ENCODE peak calls at places on chromosomes 1 and 21, in five cellular contexts. U, D, S, E and B are unnamed samples.

GRCh38 chr1:67843335-67843734 is 10.1 kb upstream of the GNG12 start:
- DNase-seq in S (no peak), E (no peak), U (no peak), D (no peak), B (no peak)

GRCh38 chr1:172117800-172118199 is 276.5 kb downstream of the DNM3 start:
- DNase-seq in U (no peak), S (peak), D (no peak), E (no peak), B (peak)

GRCh38 chr1:206568256-206568655 is 44.0 kb downstream of the EIF2D start:
- DNase-seq in D (no peak), U (no peak), E (no peak), S (no peak), B (no peak)

GRCh38 chr1:70264875-70265274 is 43.7 kb downstream of the SRSF11 start:
- DNase-seq in U (no peak), D (peak), S (no peak), E (no peak), B (no peak)

GRCh38 chr1:58618303-58618702 is 41.3 kb upstream of the TACSTD2 start:
- DNase-seq in S (peak), D (no peak), U (no peak), E (no peak), B (no peak)

GRCh38 chr1:14487671-14488070 is 110.8 kb upstream of the KAZN start:
- DNase-seq in E (no peak), D (no peak), U (no peak), S (no peak), B (no peak)

GRCh38 chr1:78672428-78672827 is 22.8 kb downstream of the IFI44 start:
- DNase-seq in S (no peak), D (no peak), E (no peak), U (no peak), B (no peak)

GRCh38 chr1:89918794-89919155 is 76.1 kb upstream of the ZNF326 start:
- DNase-seq in D (no peak), E (no peak), U (no peak), S (no peak), B (no peak)

GRCh38 chr1:203402609-203403337 is 51.9 kb upstream of the FMOD start:
- DNase-seq in S (peak), U (no peak), E (no peak), D (no peak), B (no peak)

GRCh38 chr1:87329756-87330200 is 1.1 kb downstream of the LMO4 start:
- DNase-seq in D (no peak), E (no peak), S (no peak), U (peak), B (peak)

GRCh38 chr1:108817016-108817415 is 39.9 kb downstream of the AKNAD1 start:
- DNase-seq in D (no peak), S (no peak), U (no peak), E (no peak), B (no peak)

GRCh38 chr1:54275349-54275748 is 75.4 kb downstream of the MRPL37 start:
- DNase-seq in D (no peak), E (no peak), U (no peak), S (no peak), B (no peak)

GRCh38 chr1:93235261-93235660 is 54.7 kb downstream of the CCDC18 start:
- DNase-seq in U (no peak), S (no peak), E (no peak), D (no peak), B (no peak)

GRCh38 chr1:107991371-107992066 is 26.5 kb upstream of the VAV3 start:
- DNase-seq in S (peak), D (no peak), E (no peak), U (no peak), B (no peak)

GRCh38 chr1:203362561-203363055 is 11.7 kb upstream of the FMOD start:
- DNase-seq in S (no peak), D (no peak), U (no peak), E (no peak), B (no peak)

GRCh38 chr1:232891116-232891515 is 59.3 kb upstream of the NTPCR start:
- DNase-seq in D (no peak), S (peak), U (no peak), E (no peak), B (no peak)

GRCh38 chr1:168709896-168710305 is 19.1 kb downstream of the DPT start:
- DNase-seq in U (no peak), S (peak), E (no peak), D (no peak), B (no peak)

GRCh38 chr1:48006318-48006717 is 9.1 kb upstream of the TRABD2B start:
- DNase-seq in D (no peak), S (no peak), E (no peak), U (no peak), B (no peak)

GRCh38 chr1:235583511-235584001 is 66.0 kb downstream of the GNG4 start:
- DNase-seq in U (no peak), D (no peak), E (no peak), S (no peak), B (no peak)

GRCh38 chr1:152596986-152597385 is 3.0 kb upstream of the LCE3C start:
- DNase-seq in D (no peak), S (no peak), U (no peak), E (no peak), B (no peak)

GRCh38 chr1:55155522-55155921 is 59.6 kb downstream of the USP24 start:
- DNase-seq in E (peak), S (no peak), U (no peak), D (peak), B (no peak)

GRCh38 chr1:64087768-64088167 is 115.7 kb upstream of the UBE2U start:
- DNase-seq in E (no peak), S (no peak), U (no peak), D (no peak), B (no peak)

GRCh38 chr21:14842641-14843040 is 222.2 kb downstream of the NRIP1 start:
- DNase-seq in U (no peak), E (no peak), D (no peak), S (no peak), B (no peak)

GRCh38 chr1:43272576-43273571 is 3.1 kb downstream of the TMEM125 start:
- DNase-seq in U (peak), D (no peak), E (peak), S (no peak), B (peak)

GRCh38 chr1:20100632-20101355 is 18.5 kb downstream of the PLA2G2D start:
- DNase-seq in S (no peak), U (peak), D (peak), E (peak), B (peak)

GRCh38 chr1:20210736-20211405 is 24.6 kb upstream of the PLA2G2C start:
- DNase-seq in E (no peak), U (no peak), S (no peak), D (no peak), B (no peak)

GRCh38 chr1:1213153-1213918 is 617 bp downstream of the TNFRSF4 start:
- DNase-seq in D (no peak), S (no peak), E (no peak), U (no peak), B (peak)

GRCh38 chr1:87888456-87888855 is 559.8 kb downstream of the LMO4 start:
- DNase-seq in U (no peak), E (no peak), D (no peak), S (peak), B (no peak)

GRCh38 chr1:232463226-232463625 is 166.7 kb downstream of the SIPA1L2 start:
- DNase-seq in S (no peak), D (no peak), U (no peak), E (no peak), B (no peak)

GRCh38 chr1:197919523-197920301 is 2.5 kb downstream of the LHX9 start:
- DNase-seq in S (no peak), D (peak), U (no peak), E (no peak), B (peak)

GRCh38 chr1:33256335-33256700 is at the start of gene ZNF362:
- DNase-seq in U (peak), S (no peak), D (peak), E (peak), B (peak)

GRCh38 chr1:150981177-150981804 is 801 bp upstream of the ANXA9 start:
- DNase-seq in E (peak), S (no peak), D (peak), U (no peak), B (no peak)

DNA sequence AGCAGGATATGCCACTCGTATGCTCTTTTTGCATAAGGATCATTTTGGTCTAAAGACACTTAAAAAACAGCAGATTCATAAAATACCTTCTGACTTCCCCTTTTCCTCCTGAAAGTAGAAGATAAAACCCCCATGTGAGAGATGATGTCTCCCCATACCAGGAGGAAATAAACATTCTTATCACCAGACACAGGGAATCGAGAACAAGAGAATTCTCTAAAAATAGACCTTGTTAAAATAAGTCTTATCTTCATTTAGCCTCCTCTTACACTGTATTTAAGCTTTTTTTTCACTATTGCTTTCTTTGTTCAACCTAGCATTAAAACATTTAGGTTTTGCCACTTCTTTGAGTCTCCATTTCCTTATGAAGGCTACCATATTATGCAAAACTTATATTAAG is 709.3 kb downstream of the KCNT2 start:
- DNase-seq in S (no peak), D (no peak), U (no peak), E (no peak), B (no peak)
- TF ChIP-seq CTCF in S (no peak), D (no peak), U (no peak), E (no peak), B (no peak)

GRCh38 chr1:26016944-26017545 is 4.5 kb upstream of the EXTL1 start:
- DNase-seq in S (no peak), D (no peak), E (peak), U (no peak), B (no peak)
- TF ChIP-seq CTCF in S (no peak), D (no peak), E (no peak), U (no peak), B (no peak)

GRCh38 chr1:147515046-147515869 is 26.0 kb upstream of the BCL9 start:
- DNase-seq in E (peak), U (no peak), S (peak), D (no peak), B (no peak)
- TF ChIP-seq CTCF in E (peak), U (no peak), S (peak), D (peak), B (no peak)

DNA sequence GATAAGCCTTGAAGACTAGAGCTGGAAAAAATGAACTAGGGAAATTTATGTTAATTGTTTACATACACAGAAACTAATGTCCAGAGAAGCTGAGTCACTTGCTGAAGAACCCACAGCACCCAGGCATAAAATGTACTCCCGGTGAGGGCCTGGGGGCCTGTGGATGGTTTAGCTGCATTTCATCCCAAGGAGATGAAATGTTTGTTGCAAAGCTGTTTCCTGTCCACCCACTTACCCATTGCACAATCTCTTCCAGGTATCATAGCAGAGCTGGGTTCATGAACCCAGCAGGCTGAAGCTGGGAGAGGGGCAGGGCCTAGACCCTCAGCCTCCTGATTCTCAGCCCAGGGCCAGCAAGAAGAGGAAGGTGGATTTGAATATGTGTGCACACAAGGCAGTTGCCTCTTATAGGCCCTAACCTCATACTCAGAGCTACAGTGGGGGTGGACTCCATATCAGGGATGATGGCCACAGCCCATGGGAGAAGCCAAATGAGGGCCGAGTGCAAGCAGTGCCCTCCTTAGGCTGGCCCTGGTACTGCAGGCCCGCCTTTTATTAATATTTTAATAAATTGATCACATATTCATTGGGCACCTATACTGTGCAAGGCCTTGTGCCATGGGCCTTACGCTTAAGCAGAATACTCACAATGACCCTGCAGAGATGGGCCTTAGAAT is 110.8 kb downstream of the LACTBL1 start:
- DNase-seq in S (peak), U (peak), E (no peak), D (peak), B (no peak)
- TF ChIP-seq CTCF in S (peak), U (peak), E (peak), D (peak), B (peak)

GRCh38 chr1:51193564-51193963 is 42.5 kb upstream of the RNF11 start:
- DNase-seq in S (no peak), U (no peak), D (no peak), E (no peak), B (no peak)
- TF ChIP-seq CTCF in S (no peak), U (no peak), D (no peak), E (no peak), B (no peak)

GRCh38 chr1:35486858-35487408 is 70.3 kb downstream of the KIAA0319L start:
- DNase-seq in E (no peak), U (no peak), S (no peak), D (no peak), B (no peak)

GRCh38 chr1:35490250-35490649 is 67.0 kb downstream of the KIAA0319L start:
- DNase-seq in S (no peak), D (no peak), U (no peak), E (no peak), B (no peak)

DNA sequence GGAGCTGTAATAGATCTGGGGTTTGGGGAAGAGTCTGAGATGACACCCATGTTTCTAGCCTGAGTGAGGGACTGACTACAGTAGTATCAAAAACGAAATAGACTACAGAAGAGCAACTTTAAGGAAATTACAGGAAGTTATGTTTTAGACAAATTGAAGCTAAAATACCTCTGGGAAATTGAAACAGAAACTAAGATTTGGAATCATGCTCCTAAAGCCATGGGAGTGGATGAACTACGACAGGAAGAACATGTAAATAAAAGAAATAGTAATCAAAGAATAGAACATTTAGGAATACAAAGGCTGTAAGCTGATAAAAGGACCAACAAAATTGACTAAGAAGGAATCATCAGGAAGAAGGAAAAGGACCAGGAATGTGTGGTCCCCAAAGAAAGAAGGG is 68.9 kb downstream of the KIAA0319L start:
- DNase-seq in U (no peak), S (no peak), D (no peak), E (no peak), B (no peak)
- TF ChIP-seq CTCF in U (no peak), S (no peak), D (no peak), E (no peak), B (no peak)

GRCh38 chr21:46099476-46099875 is 1.6 kb downstream of the COL6A2 start:
- DNase-seq in U (no peak), E (peak), D (peak), S (no peak), B (no peak)
- TF ChIP-seq CTCF in U (no peak), E (no peak), D (no peak), S (no peak), B (no peak)